ENCODE peak calls at places on chromosomes 5 and 9, in seven cellular contexts. One of them, this sample, is unnamed.

GRCh38 chr9:91241909-91242308 is 119.8 kb downstream of the AUH start:
- DNase-seq in EH: no peak
- DNase-seq in choroid plexus epithelial cell: no peak
- DNase-seq in bronchial epithelial cell: no peak
- DNase-seq in omental fat pad: no peak
- DNase-seq in trophoblast cell: no peak
- DNase-seq in GM23248: no peak
- DNase-seq in this sample: no peak

GRCh38 chr5:73323466-73323865 is 125.1 kb downstream of the FOXD1 start:
- DNase-seq in EH: no peak
- DNase-seq in omental fat pad: no peak
- DNase-seq in choroid plexus epithelial cell: no peak
- DNase-seq in bronchial epithelial cell: no peak
- DNase-seq in GM23248: no peak
- DNase-seq in trophoblast cell: no peak
- DNase-seq in this sample: no peak

GRCh38 chr9:12640866-12641636 is 52.1 kb upstream of the TYRP1 start:
- DNase-seq in trophoblast cell: no peak
- DNase-seq in choroid plexus epithelial cell: no peak
- DNase-seq in bronchial epithelial cell: no peak
- DNase-seq in EH: no peak
- DNase-seq in omental fat pad: no peak
- DNase-seq in GM23248: no peak
- DNase-seq in this sample: no peak

GRCh38 chr9:86481466-86481865 is 127.3 kb upstream of the TUT7 start:
- DNase-seq in trophoblast cell: no peak
- DNase-seq in omental fat pad: no peak
- DNase-seq in bronchial epithelial cell: no peak
- DNase-seq in EH: no peak
- DNase-seq in choroid plexus epithelial cell: no peak
- DNase-seq in GM23248: no peak
- DNase-seq in this sample: no peak

GRCh38 chr5:10454591-10455272 is 13.1 kb downstream of the ROPN1L start:
- DNase-seq in bronchial epithelial cell: peak
- DNase-seq in choroid plexus epithelial cell: peak
- DNase-seq in trophoblast cell: no peak
- DNase-seq in EH: peak
- DNase-seq in omental fat pad: no peak
- DNase-seq in GM23248: peak
- DNase-seq in this sample: no peak

GRCh38 chr9:124708070-124708469 is 63.0 kb downstream of the NR6A1 start:
- DNase-seq in bronchial epithelial cell: no peak
- DNase-seq in choroid plexus epithelial cell: no peak
- DNase-seq in omental fat pad: no peak
- DNase-seq in GM23248: no peak
- DNase-seq in trophoblast cell: no peak
- DNase-seq in EH: peak
- DNase-seq in this sample: no peak

GRCh38 chr9:71683598-71684235 is 84.6 kb downstream of the CEMIP2 start:
- DNase-seq in trophoblast cell: no peak
- DNase-seq in EH: peak
- DNase-seq in GM23248: peak
- DNase-seq in bronchial epithelial cell: peak
- DNase-seq in choroid plexus epithelial cell: peak
- DNase-seq in omental fat pad: peak
- DNase-seq in this sample: no peak

GRCh38 chr5:133475986-133476385 is 136.4 kb downstream of the FSTL4 start:
- DNase-seq in EH: peak
- DNase-seq in bronchial epithelial cell: peak
- DNase-seq in choroid plexus epithelial cell: no peak
- DNase-seq in omental fat pad: no peak
- DNase-seq in GM23248: peak
- DNase-seq in trophoblast cell: peak
- DNase-seq in this sample: no peak

GRCh38 chr9:72579880-72580570 is 58.6 kb downstream of the TMC1 start:
- DNase-seq in choroid plexus epithelial cell: no peak
- DNase-seq in omental fat pad: no peak
- DNase-seq in GM23248: peak
- DNase-seq in bronchial epithelial cell: peak
- DNase-seq in trophoblast cell: no peak
- DNase-seq in EH: peak
- DNase-seq in this sample: no peak